ENCODE peak calls at places on chromosomes 1 and 21, in nine cellular contexts. B is uterus; M is A549; W is tibial nerve; X is endodermal cell; U is CD8-positive, alpha-beta T cell; H is esophagus muscularis mucosa; K is heart left ventricle; E is mesenchymal stem cell. J is an unnamed sample. For H3K4me1, the result is how much of the 10 kb centered on the place peaks cover.

GRCh38 chr1:4001461-4001860 is 101.4 kb upstream of the C1orf174 start:
- DNase-seq in E (no peak), M (no peak), W (no peak), X (no peak), H (no peak), K (no peak), U (no peak), B (no peak), J (peak)

GRCh38 chr1:20411196-20411980 is 74.6 kb downstream of the CAMK2N1 start:
- DNase-seq in W (no peak), B (no peak), H (no peak), K (no peak), M (peak), U (no peak), X (peak), E (peak), J (peak)

GRCh38 chr1:17844146-17844826 is 89.2 kb downstream of the ACTL8 start:
- DNase-seq in E (no peak), X (no peak), M (no peak), H (no peak), W (no peak), B (no peak), U (no peak), K (no peak), J (no peak)

GRCh38 chr1:168603501-168604107 is 27.2 kb downstream of the XCL1 start:
- DNase-seq in E (peak), K (peak), B (peak), W (peak), H (peak), X (peak), M (peak), U (peak), J (peak)

GRCh38 chr1:247857069-247857985 is at the start of gene TRIM58:
- DNase-seq in X (no peak), M (no peak), E (peak), H (no peak), B (no peak), U (no peak), K (no peak), W (no peak), J (peak)

GRCh38 chr1:200290010-200290685 is 119.7 kb downstream of the ZNF281 start:
- DNase-seq in K (no peak), X (peak), U (no peak), W (no peak), H (no peak), E (peak), B (no peak), M (peak), J (no peak)

GRCh38 chr21:32917392-32918135 is 108.2 kb upstream of the OLIG2 start:
- DNase-seq in H (no peak), E (no peak), X (no peak), B (no peak), K (no peak), U (no peak), M (no peak), W (no peak), J (no peak)

GRCh38 chr1:145999321-146000024 is 3.1 kb upstream of the TXNIP start:
- DNase-seq in M (no peak), E (no peak), K (no peak), W (no peak), X (peak), B (peak), U (no peak), H (no peak), J (no peak)

GRCh38 chr1:160544647-160545046 is 21.6 kb upstream of the SLAMF6 start:
- DNase-seq in M (peak), K (no peak), E (peak), X (no peak), W (no peak), H (no peak), U (no peak), B (no peak), J (no peak)

GRCh38 chr1:4371849-4372248 is 282.6 kb upstream of the AJAP1 start:
- DNase-seq in U (no peak), X (no peak), W (no peak), H (no peak), E (no peak), B (no peak), M (no peak), K (no peak), J (no peak)

GRCh38 chr1:178196631-178197030 is 102.7 kb downstream of the RASAL2 start:
- DNase-seq in H (no peak), W (no peak), B (no peak), K (no peak), E (no peak), M (no peak), X (no peak), U (no peak), J (no peak)

GRCh38 chr1:245707941-245708340 is 553.2 kb downstream of the KIF26B start:
- DNase-seq in W (no peak), B (no peak), M (no peak), H (no peak), K (no peak), E (no peak), U (no peak), X (no peak), J (no peak)

GRCh38 chr21:16302851-16303282 is 573.1 kb downstream of the USP25 start:
- DNase-seq in H (no peak), X (no peak), K (peak), E (peak), B (peak), W (no peak), M (peak), U (no peak), J (no peak)

GRCh38 chr1:24481843-24482610 is 20.6 kb upstream of the RCAN3 start:
- DNase-seq in K (no peak), B (no peak), U (no peak), E (peak), H (no peak), W (no peak), X (no peak), M (no peak), J (no peak)

GRCh38 chr1:160342953-160343869 is at the start of the genes COPA and NCSTN:
- DNase-seq in H (peak), E (peak), B (peak), M (peak), K (peak), U (peak), X (peak), W (peak), J (peak)

GRCh38 chr1:107953551-107953950 is 11.4 kb downstream of the VAV3 start:
- DNase-seq in X (no peak), M (no peak), K (no peak), B (no peak), H (no peak), W (no peak), U (no peak), E (no peak), J (no peak)

GRCh38 chr1:143652187-143652586 is 319.6 kb downstream of the FAM72C start:
- DNase-seq in K (no peak), U (no peak), X (no peak), E (no peak), H (no peak), M (no peak), B (no peak), W (no peak), J (no peak)

GRCh38 chr1:226216056-226216455 is 7.4 kb upstream of the MIXL1 start:
- DNase-seq in X (peak), B (no peak), W (no peak), K (no peak), U (no peak), E (no peak), H (peak), M (no peak), J (no peak)

GRCh38 chr21:44331650-44332306 is 7.4 kb downstream of the CFAP410 start:
- DNase-seq in H (no peak), W (no peak), E (peak), K (no peak), B (no peak), U (no peak), X (no peak), M (no peak), J (no peak)

GRCh38 chr1:26124433-26125318 is 13.1 kb downstream of the PDIK1L start:
- DNase-seq in H (no peak), X (no peak), M (no peak), K (no peak), U (no peak), B (no peak), E (no peak), W (no peak), J (no peak)

GRCh38 chr1:212231372-212231771 is 53.8 kb upstream of the PPP2R5A start:
- DNase-seq in W (no peak), M (no peak), H (no peak), U (no peak), K (no peak), X (no peak), B (no peak), E (no peak), J (no peak)

GRCh38 chr1:4033732-4034131 is 133.7 kb upstream of the C1orf174 start:
- DNase-seq in W (no peak), E (no peak), U (no peak), K (no peak), M (no peak), B (no peak), X (peak), H (peak), J (no peak)

GRCh38 chr1:231986631-231987291 is 360.2 kb downstream of the DISC1 start:
- DNase-seq in H (no peak), U (no peak), W (peak), B (no peak), X (peak), E (no peak), K (no peak), M (no peak), J (no peak)

GRCh38 chr21:35395728-35396127 is 346.6 kb upstream of the RUNX1 start:
- DNase-seq in W (no peak), B (no peak), E (no peak), M (no peak), H (no peak), U (no peak), X (no peak), K (no peak), J (no peak)

GRCh38 chr1:4071675-4072074 is 171.6 kb upstream of the C1orf174 start:
- DNase-seq in H (no peak), M (no peak), B (no peak), K (no peak), U (no peak), X (no peak), E (no peak), W (no peak), J (no peak)

DNA sequence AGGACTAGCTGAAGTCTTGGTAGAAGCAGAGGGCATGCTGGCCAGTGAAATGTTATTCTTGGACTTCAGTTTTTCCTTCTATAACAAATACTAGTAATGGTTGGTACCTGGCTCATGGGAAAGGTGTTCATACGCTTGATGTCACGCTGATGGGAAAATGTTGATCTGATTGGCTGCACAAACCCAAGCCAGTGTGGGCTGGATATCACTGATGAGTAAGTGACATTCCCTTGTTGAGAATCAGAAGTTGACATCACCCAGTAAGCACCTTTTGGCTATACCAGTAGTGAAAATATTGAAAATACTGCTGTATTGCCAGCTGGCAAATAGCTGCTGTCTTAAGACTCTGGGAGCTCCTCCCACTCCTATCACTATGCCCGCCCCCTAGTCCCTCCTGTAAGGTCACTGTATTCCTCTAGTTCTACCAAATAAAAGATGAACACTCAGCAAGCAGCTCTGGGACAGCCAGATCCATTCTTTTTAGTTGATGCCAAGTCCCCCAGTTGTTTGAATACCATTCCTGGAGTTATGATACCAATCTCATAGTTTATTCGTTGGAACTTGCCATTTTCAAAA is 168.2 kb downstream of the GRIK1 start:
- DNase-seq in E (no peak), W (no peak), B (no peak), H (no peak), U (no peak), K (no peak), M (no peak), X (no peak), J (no peak)
- H3K27ac ChIP-seq in E (no peak), W (no peak), B (no peak), H (no peak), U (no peak), K (no peak), M (no peak), X (no peak), J (no peak)

DNA sequence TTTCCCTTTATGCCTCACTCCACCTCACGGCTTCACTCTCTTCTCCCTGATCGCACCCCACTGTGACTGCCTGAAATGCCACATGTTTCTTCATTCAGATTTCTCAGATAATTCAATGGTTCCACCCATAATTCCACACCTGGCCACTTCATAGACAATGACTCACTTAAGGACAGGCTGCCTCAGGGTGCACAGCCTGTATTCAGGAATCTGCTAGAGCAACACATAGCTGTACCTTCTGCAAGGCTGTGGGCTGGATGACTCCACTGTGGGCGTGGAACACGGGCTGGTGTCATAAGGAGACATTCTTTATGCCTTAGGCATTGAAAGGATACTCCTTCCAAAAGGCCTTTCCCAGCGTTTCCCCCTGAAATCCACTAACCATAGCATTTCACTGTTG is 36.1 kb downstream of the L1TD1 start:
- DNase-seq in B (no peak), M (peak), K (no peak), E (peak), U (no peak), W (no peak), X (no peak), H (no peak), J (no peak)
- H3K4me1 ChIP-seq in B (under half), M (under half), K (under half), E (under half), U (under half), W (under half), X (under half), H (under half), J (under half)

DNA sequence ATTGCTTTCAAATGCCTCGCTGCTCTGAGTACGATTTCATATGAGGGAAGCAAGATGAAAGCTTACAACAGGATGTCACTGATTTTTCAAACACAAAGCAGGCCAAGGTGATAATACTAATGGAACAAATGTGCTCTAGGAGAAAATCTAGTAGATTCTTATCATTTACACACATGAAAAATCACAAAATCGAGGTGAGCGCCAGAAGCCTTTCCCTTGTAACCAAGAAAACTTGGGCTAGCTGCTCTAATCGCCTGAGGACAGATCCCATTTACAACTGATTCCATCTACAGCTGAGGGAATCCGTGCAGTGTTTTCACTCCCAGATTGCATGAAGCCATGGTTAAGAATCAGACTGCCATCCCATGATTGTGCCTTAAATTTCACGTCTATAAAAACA is 117.5 kb downstream of the TM2D1 start:
- DNase-seq in M (no peak), K (no peak), U (no peak), W (no peak), B (no peak), X (no peak), H (no peak), E (no peak), J (no peak)
- H3K27ac ChIP-seq in M (no peak), K (peak), U (no peak), W (peak), B (peak), X (no peak), H (peak), E (no peak), J (peak)

DNA sequence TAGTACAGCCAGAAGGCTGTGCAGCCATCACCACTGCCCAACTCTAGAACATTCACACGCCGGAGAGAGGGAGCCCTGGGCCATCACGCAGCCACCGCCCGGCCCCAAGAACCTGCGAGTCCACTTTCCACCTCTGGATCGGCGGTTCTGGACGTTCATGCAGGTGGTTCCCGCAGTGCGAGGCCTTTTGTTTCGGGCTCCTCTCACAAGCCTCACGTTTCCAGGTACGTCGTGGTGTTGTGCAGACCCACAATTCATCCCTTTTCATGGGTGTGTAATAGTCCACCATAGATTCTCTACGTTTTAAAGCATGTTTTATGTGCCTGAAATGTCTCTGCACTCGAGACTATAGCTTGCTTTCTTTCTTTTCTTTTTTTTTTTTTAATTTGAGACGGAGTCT is 23.6 kb downstream of the COL18A1 start:
- DNase-seq in H (no peak), E (no peak), U (no peak), X (no peak), B (no peak), W (no peak), M (no peak), K (no peak), J (no peak)
- H3K4me1 ChIP-seq in H (half or more), E (half or more), U (under half), X (under half), B (under half), W (under half), M (half or more), K (under half), J (under half)

GRCh38 chr1:154423988-154424326 is 18.8 kb downstream of the IL6R start:
- DNase-seq in H (no peak), U (no peak), B (no peak), E (no peak), W (no peak), X (no peak), M (no peak), K (no peak), J (no peak)

GRCh38 chr1:154422521-154422920 is 17.4 kb downstream of the IL6R start:
- DNase-seq in B (no peak), U (no peak), X (no peak), M (no peak), K (no peak), W (no peak), H (no peak), E (no peak), J (peak)

GRCh38 chr1:154420961-154421924 is 16.1 kb downstream of the IL6R start:
- DNase-seq in E (no peak), K (no peak), M (no peak), B (no peak), H (no peak), W (no peak), X (peak), U (no peak), J (peak)

GRCh38 chr1:154425172-154425571 is 20.0 kb downstream of the IL6R start:
- DNase-seq in H (no peak), M (no peak), K (no peak), X (no peak), B (no peak), E (no peak), W (no peak), U (no peak), J (no peak)

DNA sequence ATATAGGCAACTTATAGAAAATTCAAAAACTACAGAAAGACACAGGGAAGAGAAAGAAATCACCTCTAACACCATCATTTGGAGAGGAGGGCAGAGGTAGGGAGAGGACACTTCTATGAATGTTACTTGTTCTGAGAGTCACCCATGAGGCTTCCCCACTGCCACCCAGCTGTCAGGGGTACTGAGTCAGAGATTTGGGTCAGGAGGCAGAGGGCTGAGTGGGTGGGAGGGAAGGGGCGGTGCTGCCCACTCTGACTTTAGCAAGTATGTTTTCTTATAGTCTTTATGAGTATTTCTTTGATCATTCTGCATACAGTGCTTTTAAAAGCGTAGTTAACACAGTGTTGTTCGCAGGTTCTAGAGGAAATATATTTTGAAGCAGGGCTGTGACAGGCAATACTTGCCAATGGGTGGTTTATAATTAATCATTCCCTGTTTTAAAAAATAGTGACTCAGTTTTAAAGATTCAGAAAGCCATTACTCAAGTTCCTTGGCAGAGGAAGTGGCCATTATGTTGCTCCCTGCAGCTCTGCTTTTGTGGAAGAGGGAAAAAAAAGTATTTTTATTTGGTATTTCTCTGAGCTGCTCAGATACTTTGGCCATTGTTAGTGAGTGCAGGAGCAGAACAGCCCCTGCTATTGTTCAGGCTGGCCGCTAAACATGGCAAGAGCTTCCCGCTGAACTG is 18.3 kb downstream of the IL6R start:
- DNase-seq in H (no peak), E (peak), U (no peak), K (no peak), W (no peak), X (no peak), B (no peak), M (no peak), J (peak)
- H3K27ac ChIP-seq in H (peak), E (peak), U (no peak), K (peak), W (peak), X (peak), B (peak), M (peak), J (no peak)

DNA sequence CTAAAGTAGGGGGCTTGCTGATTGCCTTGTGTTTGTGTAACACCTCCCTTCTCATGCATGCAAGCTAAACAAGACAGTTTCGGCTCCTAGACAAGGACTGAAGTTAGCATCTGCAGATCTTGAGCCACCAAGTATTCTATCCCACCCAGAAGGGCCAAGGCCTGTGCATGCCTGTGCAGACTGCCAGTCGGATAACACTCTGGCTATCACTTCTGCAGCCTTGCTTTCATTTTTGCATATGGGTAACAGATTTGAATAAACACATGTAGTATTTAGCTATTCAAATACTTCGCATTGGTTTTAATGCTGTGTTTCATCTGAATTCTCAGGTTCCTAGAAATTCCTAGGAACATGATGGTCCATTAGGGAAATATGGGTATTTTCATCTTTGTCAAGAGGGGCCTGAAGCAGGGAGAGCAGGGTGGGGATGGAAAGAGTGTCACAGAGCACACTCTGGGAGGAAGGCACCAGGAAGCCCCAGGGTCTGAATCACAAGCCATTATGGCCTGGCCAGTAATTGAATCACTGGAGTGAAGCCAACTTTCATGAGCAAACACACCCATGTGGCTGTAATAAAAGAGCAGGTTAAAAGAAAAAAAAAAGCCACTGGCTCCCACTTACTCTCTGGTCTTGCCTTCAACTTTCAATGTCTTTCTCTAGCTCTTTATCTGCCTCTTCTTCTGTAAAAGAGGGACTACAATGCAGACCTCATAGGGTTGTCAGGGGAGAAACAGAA is 28.2 kb downstream of the GADD45A start:
- DNase-seq in H (no peak), U (no peak), M (peak), E (peak), B (no peak), X (no peak), W (no peak), K (no peak), J (no peak)
- H3K4me1 ChIP-seq in H (half or more), U (under half), M (half or more), E (under half), B (under half), X (under half), W (half or more), K (under half), J (under half)

J was measured in aorta.